ENCODE peak calls at places on chromosomes 11 and 22, in ten cellular contexts. N is cardiac muscle cell; A is B cell; R is mucosa of gallbladder; W is fibroblast of pulmonary artery; O is stimulated activated CD4-positive, alpha-beta T cell treated with anti-CD3 and anti-CD28 coated beads, Interleukin-1b, Interleukin-23, amount 100 ng/mL, for 48 hours; J is stomach; E is NCI-H524; H is activated naive CD4-positive, alpha-beta T cell; D is H7. I is an unnamed sample.

GRCh38 chr11:96213500-96213899 is 129.5 kb downstream of the MAML2 start:
- DNase-seq in N (peak), J (no peak), D (no peak), O (no peak), E (no peak), A (no peak), R (no peak), H (no peak), W (peak), I (no peak)

GRCh38 chr11:78535027-78535426 is 39.6 kb downstream of the NARS2 start:
- DNase-seq in J (no peak), H (no peak), E (no peak), N (no peak), A (peak), O (no peak), D (no peak), R (no peak), W (no peak), I (no peak)

GRCh38 chr22:43183496-43184263 is 3.3 kb downstream of the TTLL12 start:
- DNase-seq in D (no peak), E (no peak), H (no peak), A (no peak), O (no peak), N (peak), R (no peak), W (peak), J (no peak), I (no peak)

GRCh38 chr11:67099841-67100324 is 19.2 kb upstream of the KDM2A start:
- DNase-seq in O (no peak), H (no peak), J (no peak), A (no peak), W (no peak), R (no peak), N (no peak), D (peak), E (no peak), I (no peak)

GRCh38 chr22:44668190-44668885 is 33.7 kb upstream of the PRR5 start:
- DNase-seq in R (no peak), O (no peak), A (peak), N (peak), E (no peak), D (peak), H (no peak), J (no peak), W (no peak), I (no peak)

GRCh38 chr11:9219115-9219514 is 46.0 kb downstream of the DENND5A start:
- DNase-seq in W (peak), H (no peak), D (no peak), O (no peak), A (no peak), R (no peak), E (no peak), J (no peak), N (peak), I (no peak)

GRCh38 chr11:119764108-119764874 is 35.3 kb upstream of the NECTIN1 start:
- DNase-seq in E (peak), O (no peak), D (no peak), J (no peak), N (peak), W (no peak), H (no peak), R (peak), A (no peak), I (peak)

GRCh38 chr11:1830500-1831223 is 4.1 kb upstream of the SYT8 start:
- DNase-seq in W (no peak), E (no peak), D (peak), J (peak), N (peak), O (no peak), A (no peak), H (no peak), R (peak), I (no peak)

GRCh38 chr11:57131080-57131790 is 50.5 kb upstream of the LRRC55 start:
- DNase-seq in R (peak), J (peak), N (peak), A (no peak), H (no peak), W (peak), E (no peak), O (peak), D (peak), I (no peak)

GRCh38 chr11:92425127-92425526 is 200.5 kb downstream of the FAT3 start:
- DNase-seq in J (no peak), D (no peak), W (no peak), H (no peak), N (no peak), R (no peak), E (no peak), A (no peak), O (no peak), I (no peak)

GRCh38 chr11:119368121-119369034 is 13.1 kb downstream of the USP2 start:
- DNase-seq in N (peak), J (peak), D (no peak), W (peak), A (no peak), O (no peak), E (peak), R (peak), H (no peak), I (no peak)

GRCh38 chr11:117286588-117286987 is 4.6 kb upstream of the BACE1-AS start:
- DNase-seq in A (no peak), O (no peak), N (no peak), E (no peak), R (no peak), H (no peak), J (no peak), D (no peak), W (no peak), I (no peak)

GRCh38 chr22:47627561-47628253 is 865.3 kb downstream of the TBC1D22A start:
- DNase-seq in J (no peak), D (no peak), W (no peak), O (no peak), H (no peak), R (no peak), A (no peak), E (no peak), N (no peak), I (no peak)

GRCh38 chr11:117197516-117198456 is 1.4 kb upstream of the TAGLN start:
- DNase-seq in E (no peak), A (peak), D (peak), O (no peak), W (peak), H (no peak), N (peak), J (peak), R (peak), I (no peak)

GRCh38 chr11:122882809-122883681 is 486 bp downstream of the JHY start:
- DNase-seq in A (peak), D (peak), E (no peak), J (peak), N (no peak), R (peak), W (peak), H (no peak), O (peak), I (no peak)

GRCh38 chr11:95705485-95706124 is 84.0 kb downstream of the FAM76B start:
- DNase-seq in R (peak), H (peak), D (peak), A (peak), W (peak), N (peak), E (peak), O (peak), J (peak), I (peak)

GRCh38 chr11:44753965-44754645 is 27.3 kb downstream of the TSPAN18 start:
- DNase-seq in A (no peak), N (no peak), W (no peak), H (no peak), D (no peak), O (no peak), R (peak), J (no peak), E (no peak), I (no peak)

GRCh38 chr11:47433157-47433556 is 6.9 kb upstream of the PSMC3 start:
- DNase-seq in H (no peak), R (no peak), J (no peak), A (no peak), W (no peak), O (no peak), E (no peak), N (no peak), D (no peak), I (no peak)

GRCh38 chr11:19975414-19975990 is 184.8 kb downstream of the DBX1 start:
- DNase-seq in W (no peak), E (no peak), H (no peak), D (no peak), N (no peak), J (no peak), O (no peak), A (no peak), R (no peak), I (no peak)

GRCh38 chr11:122754553-122755322 is 83.6 kb upstream of the CRTAM start:
- DNase-seq in N (peak), D (peak), R (no peak), W (peak), O (peak), A (no peak), J (no peak), H (no peak), E (no peak), I (no peak)

GRCh38 chr11:104609297-104609696 is 289.0 kb downstream of the CASP12 start:
- DNase-seq in R (peak), N (peak), E (no peak), J (no peak), D (peak), O (peak), H (no peak), W (peak), A (peak), I (no peak)

GRCh38 chr11:71324788-71325417 is 72.5 kb upstream of the SHANK2 start:
- DNase-seq in H (no peak), E (no peak), O (no peak), W (no peak), R (no peak), D (no peak), J (no peak), A (no peak), N (no peak), I (no peak)

GRCh38 chr11:69000831-69001245 is 12.2 kb downstream of the MRGPRF start:
- DNase-seq in W (peak), E (peak), J (no peak), R (no peak), N (peak), H (no peak), A (no peak), O (no peak), D (peak), I (no peak)

GRCh38 chr11:116454020-116454645 is 318.7 kb downstream of the BUD13 start:
- DNase-seq in D (peak), A (no peak), E (peak), J (peak), O (peak), R (peak), N (peak), H (no peak), W (peak), I (peak)

GRCh38 chr11:92380882-92381281 is 156.3 kb downstream of the FAT3 start:
- DNase-seq in N (peak), R (no peak), J (no peak), A (no peak), W (peak), E (no peak), D (no peak), O (no peak), H (no peak), I (no peak)

GRCh38 chr11:62832346-62833234 is at the start of gene TEX54:
- DNase-seq in R (peak), H (no peak), W (no peak), E (no peak), J (peak), D (no peak), A (peak), N (no peak), O (no peak), I (no peak)

GRCh38 chr11:86176165-86176884 is 68.2 kb upstream of the EED start:
- DNase-seq in J (no peak), E (no peak), A (no peak), N (peak), W (peak), R (no peak), D (no peak), O (peak), H (no peak), I (peak)

GRCh38 chr11:132116516-132116915 is 746.1 kb downstream of the NTM start:
- DNase-seq in J (no peak), O (no peak), A (no peak), E (no peak), R (no peak), D (no peak), H (no peak), N (no peak), W (no peak), I (no peak)

GRCh38 chr11:113587318-113587739 is 112.1 kb upstream of the DRD2 start:
- DNase-seq in O (peak), N (peak), W (no peak), R (no peak), D (no peak), E (no peak), H (no peak), A (no peak), J (no peak), I (no peak)

GRCh38 chr11:72812604-72812967 is 1.6 kb upstream of the ATG16L2 start:
- DNase-seq in O (no peak), N (no peak), A (no peak), R (no peak), D (no peak), W (no peak), J (no peak), E (no peak), H (no peak), I (no peak)

GRCh38 chr11:128482092-128482491 is 105.3 kb downstream of the ETS1 start:
- DNase-seq in J (no peak), E (no peak), R (no peak), W (no peak), N (no peak), O (no peak), A (no peak), D (no peak), H (no peak), I (no peak)

GRCh38 chr11:78379039-78379670 is 38.5 kb downstream of the GAB2 start:
- DNase-seq in A (no peak), N (peak), J (no peak), W (no peak), O (no peak), R (no peak), H (no peak), D (no peak), E (no peak), I (no peak)

GRCh38 chr11:15258433-15259350 is 144.0 kb downstream of the INSC start:
- DNase-seq in J (no peak), E (peak), D (no peak), N (peak), H (no peak), A (no peak), O (no peak), W (peak), R (peak), I (no peak)

GRCh38 chr11:11568651-11569229 is 53.1 kb downstream of the GALNT18 start:
- DNase-seq in N (no peak), J (no peak), W (no peak), A (no peak), E (no peak), H (no peak), O (no peak), R (no peak), D (no peak), I (no peak)

GRCh38 chr11:4881188-4881587 is 512 bp upstream of the OR51T1 start:
- DNase-seq in A (no peak), D (no peak), H (no peak), N (no peak), E (no peak), O (no peak), J (no peak), W (no peak), R (no peak), I (no peak)

GRCh38 chr11:94722735-94723134 is 45.4 kb upstream of the AMOTL1 start:
- DNase-seq in O (no peak), N (no peak), W (no peak), A (no peak), H (no peak), E (no peak), J (no peak), R (no peak), D (no peak), I (no peak)

GRCh38 chr22:50186789-50187523 is 1.2 kb downstream of the TRABD start:
- DNase-seq in H (no peak), O (no peak), A (peak), W (peak), E (no peak), J (peak), R (no peak), N (no peak), D (peak), I (no peak)

I was measured in caudate nucleus.